ENCODE peak calls at places on chromosome 19, in nine cellular contexts. V is GM12878; H is CD4-positive, alpha-beta T cell; X is kidney epithelial cell; N is glutamatergic neuron; P is mammary epithelial cell; T is AG10803; J is tibial artery; Z is HFFc6. D is an unnamed sample.

GRCh38 chr19:12913011-12913561 is 6.0 kb downstream of the SYCE2 start:
- DNase-seq in V (no peak), H (no peak), X (no peak), N (peak), P (no peak), T (peak), J (peak), Z (no peak), D (peak)

GRCh38 chr19:507286-508203 is at the start of gene TPGS1:
- DNase-seq in V (no peak), H (peak), X (no peak), N (peak), P (peak), T (peak), J (peak), Z (peak), D (peak)

GRCh38 chr19:43446746-43447489 is 18.5 kb downstream of the LYPD3 start:
- DNase-seq in V (no peak), H (peak), X (no peak), N (peak), P (peak), T (peak), J (peak), Z (peak), D (peak)

GRCh38 chr19:30001794-30002193 is 59.8 kb downstream of the URI1 start:
- DNase-seq in V (no peak), H (no peak), X (no peak), N (no peak), P (no peak), T (no peak), J (no peak), Z (no peak), D (no peak)

GRCh38 chr19:11014403-11014911 is 53.6 kb downstream of the SMARCA4 start:
- DNase-seq in V (no peak), H (no peak), X (no peak), N (no peak), P (no peak), T (no peak), J (no peak), Z (no peak), D (no peak)

GRCh38 chr19:405138-405965 is 3.6 kb downstream of the C2CD4C start:
- DNase-seq in V (no peak), H (no peak), X (no peak), N (peak), P (no peak), T (no peak), J (no peak), Z (no peak), D (no peak)

GRCh38 chr19:49393871-49394270 is 5.8 kb downstream of the KASH5 start:
- DNase-seq in V (no peak), H (no peak), X (no peak), N (no peak), P (no peak), T (no peak), J (no peak), Z (no peak), D (no peak)

GRCh38 chr19:37983153-37983552 is 76.1 kb downstream of the SIPA1L3 start:
- DNase-seq in V (no peak), H (no peak), X (no peak), N (no peak), P (no peak), T (no peak), J (no peak), Z (no peak), D (no peak)

GRCh38 chr19:43820098-43820860 is 6.8 kb upstream of the ZNF283 start:
- DNase-seq in V (no peak), H (no peak), X (no peak), N (peak), P (peak), T (peak), J (no peak), Z (no peak), D (peak)

GRCh38 chr19:19606021-19606420 is 12.5 kb downstream of the PBX4 start:
- DNase-seq in V (no peak), H (no peak), X (no peak), N (peak), P (peak), T (no peak), J (no peak), Z (no peak), D (no peak)

GRCh38 chr19:35656700-35657099 is 8.6 kb downstream of the COX6B1 start:
- DNase-seq in V (no peak), H (no peak), X (no peak), N (no peak), P (no peak), T (no peak), J (no peak), Z (no peak), D (no peak)

GRCh38 chr19:35661995-35662340 is 4.3 kb upstream of the UPK1A start:
- DNase-seq in V (no peak), H (no peak), X (no peak), N (no peak), P (no peak), T (no peak), J (no peak), Z (no peak), D (no peak)

GRCh38 chr19:35655600-35655999 is 7.5 kb downstream of the COX6B1 start:
- DNase-seq in V (no peak), H (no peak), X (no peak), N (no peak), P (no peak), T (no peak), J (no peak), Z (no peak), D (no peak)

GRCh38 chr19:35663981-35664380 is 2.3 kb upstream of the UPK1A start:
- DNase-seq in V (no peak), H (no peak), X (no peak), N (no peak), P (no peak), T (no peak), J (no peak), Z (no peak), D (no peak)

DNA sequence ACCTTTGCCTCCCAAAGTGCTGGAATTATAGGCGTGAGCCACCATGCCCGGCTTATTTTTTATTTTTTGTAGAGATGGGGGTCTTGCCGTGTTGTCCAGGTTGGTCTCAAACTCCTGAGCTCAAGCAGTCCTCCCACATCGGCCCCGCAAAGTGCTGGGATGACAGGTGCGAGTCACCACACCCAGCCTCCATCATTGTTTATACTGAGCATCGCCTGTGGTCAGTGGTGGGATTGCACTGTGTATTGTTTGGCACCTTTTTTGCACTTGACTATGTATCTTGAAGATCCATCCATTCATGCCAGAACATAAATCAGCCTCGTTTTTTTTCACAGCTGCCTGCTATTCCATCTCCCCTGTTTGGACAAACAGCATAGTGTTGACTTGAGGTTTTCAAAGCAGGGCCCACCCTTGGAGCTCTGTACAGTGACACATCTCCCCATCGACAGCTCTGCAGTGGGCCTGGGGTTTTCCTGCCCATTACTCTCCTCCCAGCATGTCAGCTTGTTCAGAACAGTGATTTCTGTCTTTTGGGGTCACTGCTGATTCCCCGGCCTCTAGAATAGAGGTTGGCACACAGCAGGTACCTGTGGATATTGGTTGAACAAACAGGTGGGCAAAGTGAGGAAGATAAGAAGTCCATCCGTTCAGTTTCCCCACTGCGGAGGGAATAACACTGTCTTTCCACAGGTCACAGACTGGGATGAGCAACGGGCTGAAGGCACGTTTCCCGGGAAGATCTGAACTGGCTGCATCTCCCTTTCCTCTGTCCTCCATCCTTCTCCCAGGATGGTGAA is 8.2 kb upstream of the UPK1A start:
- DNase-seq in V (no peak), H (no peak), X (no peak), N (no peak), P (no peak), T (no peak), J (no peak), Z (no peak), D (no peak)
- TF ChIP-seq CTCF in V (peak), H (no peak), X (no peak), N (peak), P (peak), T (peak), J (no peak), Z (peak), D (no peak)

DNA sequence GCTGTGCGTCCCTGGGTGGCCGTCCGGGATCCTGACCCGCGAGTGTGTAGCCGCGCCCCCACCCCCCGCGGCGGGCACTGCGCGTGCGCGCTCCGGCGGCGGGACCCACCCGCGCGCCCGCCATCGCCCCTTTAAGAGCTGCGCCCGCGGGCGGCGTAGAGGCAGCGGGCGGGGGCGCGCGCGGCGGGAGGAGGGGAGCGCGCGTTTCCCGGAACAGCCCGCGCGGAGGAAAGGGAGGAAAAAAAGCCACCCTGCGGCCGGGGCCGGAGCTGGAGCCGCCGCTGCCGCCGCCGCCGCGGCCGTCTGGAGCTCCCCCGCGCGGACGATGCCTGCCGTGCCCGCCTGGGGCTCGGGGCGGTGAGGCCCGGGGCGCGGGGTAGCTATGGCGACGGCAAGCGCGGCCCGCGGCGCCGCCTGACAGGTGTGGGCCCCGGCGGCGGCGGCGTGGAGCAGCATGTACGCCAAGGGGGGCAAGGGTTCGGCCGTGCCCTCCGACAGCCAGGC is at the start of gene SSBP4:
- DNase-seq in V (no peak), H (peak), X (no peak), N (peak), P (peak), T (peak), J (peak), Z (peak), D (peak)
- TF ChIP-seq CTCF in V (peak), H (no peak), X (no peak), N (peak), P (no peak), T (no peak), J (peak), Z (peak), D (no peak)

GRCh38 chr19:52492991-52493470 is 34.4 kb upstream of the ZNF808 start:
- DNase-seq in V (no peak), H (no peak), X (no peak), N (peak), P (no peak), T (no peak), J (no peak), Z (no peak), D (no peak)
- TF ChIP-seq CTCF in V (no peak), H (no peak), X (no peak), N (no peak), P (no peak), T (no peak), J (no peak), Z (no peak), D (no peak)

DNA sequence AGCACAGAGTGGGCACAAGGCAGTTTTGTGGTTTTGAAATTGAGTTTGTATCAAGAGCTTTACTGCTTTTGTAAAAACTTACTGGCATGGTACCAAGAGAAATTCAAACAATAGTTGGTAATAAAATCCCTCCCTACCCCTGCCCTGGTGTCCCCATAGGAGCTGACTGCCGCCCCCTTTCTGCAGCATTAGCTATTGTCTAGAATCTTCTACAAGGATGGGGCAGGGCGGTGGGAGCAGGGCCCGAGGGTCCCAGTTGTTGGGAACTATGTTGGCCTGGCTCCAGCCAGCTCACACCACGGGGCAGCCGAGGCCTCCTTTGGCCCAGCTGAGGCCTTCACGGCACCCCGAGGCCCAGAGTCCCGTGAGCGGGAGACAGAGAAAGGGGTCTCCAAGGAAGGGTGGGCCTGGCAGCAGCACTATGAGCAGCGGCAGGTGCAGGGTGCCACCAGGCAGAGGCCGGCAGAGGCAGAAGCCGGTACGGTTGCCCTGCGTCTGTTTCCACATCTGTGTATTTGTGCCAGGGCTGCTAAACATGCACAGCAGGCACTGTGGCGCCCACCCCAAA is 57.9 kb downstream of the KDM4B start:
- DNase-seq in V (no peak), H (no peak), X (no peak), N (no peak), P (no peak), T (no peak), J (no peak), Z (no peak), D (peak)
- TF ChIP-seq CTCF in V (no peak), H (no peak), X (peak), N (no peak), P (no peak), T (peak), J (no peak), Z (peak), D (no peak)

GRCh38 chr19:32436692-32437091 is 31.1 kb downstream of the DPY19L3 start:
- DNase-seq in V (no peak), H (no peak), X (no peak), N (no peak), P (no peak), T (no peak), J (no peak), Z (no peak), D (no peak)
- TF ChIP-seq CTCF in V (no peak), H (no peak), X (no peak), N (no peak), P (no peak), T (no peak), J (no peak), Z (no peak), D (no peak)

D was measured in foreskin fibroblast.